ENCODE peak calls at places on chromosomes 12 and 14, in five cellular contexts. I, N, W, U and D are unnamed samples.

GRCh38 chr14:55388160-55388559 is 23.5 kb downstream of the ATG14 start:
- DNase-seq in I (no peak), N (peak; percentile 91), W (no peak), U (peak; percentile 49), D (no peak)

GRCh38 chr14:101118746-101119610 is 215.5 kb upstream of the RTL1 start:
- DNase-seq in I (no peak), N (peak; percentile 30), W (no peak), U (no peak), D (no peak)

GRCh38 chr14:31096255-31096654 is 70.1 kb upstream of the STRN3 start:
- DNase-seq in I (no peak), N (no peak), W (no peak), U (no peak), D (no peak)

GRCh38 chr12:68175566-68176033 is 16.1 kb upstream of the IFNG start:
- DNase-seq in I (no peak), N (no peak), W (no peak), U (no peak), D (no peak)

GRCh38 chr12:92208613-92209121 is 63.0 kb upstream of the BTG1 start:
- DNase-seq in I (no peak), N (peak; percentile 35), W (no peak), U (peak; percentile 48), D (no peak)

GRCh38 chr12:85923767-85924331 is 49.8 kb downstream of the NTS start:
- DNase-seq in I (peak; percentile 12), N (peak; percentile 55), W (no peak), U (peak; percentile 6), D (no peak)

GRCh38 chr12:121810833-121811433 is 7.1 kb downstream of the SETD1B start:
- DNase-seq in I (no peak), N (peak; percentile 31), W (no peak), U (no peak), D (no peak)

GRCh38 chr12:115818973-115819372 is 458.5 kb downstream of the MED13L start:
- DNase-seq in I (no peak), N (no peak), W (no peak), U (no peak), D (no peak)

GRCh38 chr14:68891851-68892660 is 87.0 kb downstream of the ACTN1 start:
- DNase-seq in I (no peak), N (peak; percentile 77), W (no peak), U (no peak), D (no peak)

GRCh38 chr12:4858385-4858784 is 51.3 kb upstream of the KCNA1 start:
- DNase-seq in I (no peak), N (no peak), W (peak; percentile 30), U (no peak), D (no peak)

GRCh38 chr14:104776961-104777807 is 18.4 kb downstream of the AKT1 start:
- DNase-seq in I (no peak), N (no peak), W (no peak), U (no peak), D (no peak)

GRCh38 chr14:104436741-104437701 is 142.5 kb upstream of the C14orf180 start:
- DNase-seq in I (no peak), N (no peak), W (no peak), U (no peak), D (peak; percentile 36)

GRCh38 chr14:23876160-23876750 is 77.3 kb upstream of the DHRS4 start:
- DNase-seq in I (no peak), N (no peak), W (no peak), U (no peak), D (no peak)

GRCh38 chr12:78959556-78959955 is 95.0 kb downstream of the SYT1 start:
- DNase-seq in I (no peak), N (no peak), W (no peak), U (no peak), D (no peak)

GRCh38 chr12:52655720-52656124 is 3.7 kb upstream of the KRT2 start:
- DNase-seq in I (no peak), N (no peak), W (no peak), U (no peak), D (no peak)

GRCh38 chr14:84144166-84144565 is 1385.8 kb upstream of the FLRT2 start:
- DNase-seq in I (no peak), N (no peak), W (no peak), U (no peak), D (no peak)

GRCh38 chr14:59032821-59033220 is 155.6 kb upstream of the DAAM1 start:
- DNase-seq in I (no peak), N (no peak), W (no peak), U (no peak), D (no peak)

GRCh38 chr12:5807538-5808219 is 137.4 kb downstream of the ANO2 start:
- DNase-seq in I (no peak), N (no peak), W (no peak), U (no peak), D (no peak)

GRCh38 chr12:45192041-45192695 is 23.7 kb upstream of the ANO6 start:
- DNase-seq in I (no peak), N (peak; percentile 55), W (no peak), U (no peak), D (no peak)

GRCh38 chr14:49861581-49861922 is 9.0 kb upstream of the NEMF start:
- DNase-seq in I (peak; percentile 86), N (peak; percentile 80), W (peak; percentile 69), U (peak; percentile 70), D (peak; percentile 61)